ENCODE peak calls at places on chromosomes 1 and 21, in ten cellular contexts. One of them, this sample, is unnamed.

GRCh38 chr1:150881331-150882070 is 5.1 kb upstream of the ARNT start:
- DNase-seq in GM13976: no peak
- DNase-seq in HFF-Myc: peak
- DNase-seq in left ventricle myocardium inferior: no peak
- DNase-seq in left lung: no peak
- DNase-seq in astrocyte: peak
- DNase-seq in AG04450: peak
- DNase-seq in GM06990: no peak
- DNase-seq in A549: peak
- DNase-seq in retinal pigment epithelial cell: no peak
- DNase-seq in this sample: peak

GRCh38 chr1:164440222-164440621 is 118.8 kb upstream of the PBX1 start:
- DNase-seq in GM13976: no peak
- DNase-seq in HFF-Myc: no peak
- DNase-seq in left ventricle myocardium inferior: peak
- DNase-seq in left lung: no peak
- DNase-seq in astrocyte: peak
- DNase-seq in AG04450: no peak
- DNase-seq in GM06990: no peak
- DNase-seq in A549: peak
- DNase-seq in retinal pigment epithelial cell: peak
- DNase-seq in this sample: peak

GRCh38 chr1:22619808-22620207 is 16.6 kb upstream of the C1QA start:
- DNase-seq in GM13976: no peak
- DNase-seq in HFF-Myc: no peak
- DNase-seq in left ventricle myocardium inferior: no peak
- DNase-seq in left lung: no peak
- DNase-seq in astrocyte: no peak
- DNase-seq in AG04450: no peak
- DNase-seq in GM06990: no peak
- DNase-seq in A549: no peak
- DNase-seq in retinal pigment epithelial cell: no peak
- DNase-seq in this sample: no peak

GRCh38 chr1:180365039-180365438 is 135.0 kb downstream of the LHX4 start:
- DNase-seq in GM13976: no peak
- DNase-seq in HFF-Myc: no peak
- DNase-seq in left ventricle myocardium inferior: no peak
- DNase-seq in left lung: no peak
- DNase-seq in astrocyte: no peak
- DNase-seq in AG04450: no peak
- DNase-seq in GM06990: no peak
- DNase-seq in A549: peak
- DNase-seq in retinal pigment epithelial cell: no peak
- DNase-seq in this sample: peak

GRCh38 chr21:34129039-34129891 is 55.9 kb downstream of the MRPS6 start:
- DNase-seq in GM13976: no peak
- DNase-seq in HFF-Myc: peak
- DNase-seq in left ventricle myocardium inferior: peak
- DNase-seq in left lung: no peak
- DNase-seq in astrocyte: peak
- DNase-seq in AG04450: peak
- DNase-seq in GM06990: no peak
- DNase-seq in A549: no peak
- DNase-seq in retinal pigment epithelial cell: peak
- DNase-seq in this sample: peak

GRCh38 chr21:33815153-33815707 is 100.4 kb downstream of the ATP5PO start:
- DNase-seq in GM13976: no peak
- DNase-seq in HFF-Myc: no peak
- DNase-seq in left ventricle myocardium inferior: no peak
- DNase-seq in left lung: no peak
- DNase-seq in astrocyte: no peak
- DNase-seq in AG04450: no peak
- DNase-seq in GM06990: no peak
- DNase-seq in A549: no peak
- DNase-seq in retinal pigment epithelial cell: no peak
- DNase-seq in this sample: no peak

GRCh38 chr1:215539803-215540575 is 27.1 kb upstream of the KCTD3 start:
- DNase-seq in GM13976: no peak
- DNase-seq in HFF-Myc: peak
- DNase-seq in left ventricle myocardium inferior: no peak
- DNase-seq in left lung: no peak
- DNase-seq in astrocyte: peak
- DNase-seq in AG04450: no peak
- DNase-seq in GM06990: no peak
- DNase-seq in A549: no peak
- DNase-seq in retinal pigment epithelial cell: no peak
- DNase-seq in this sample: peak

GRCh38 chr1:97006044-97006676 is 284.6 kb downstream of the PTBP2 start:
- DNase-seq in GM13976: no peak
- DNase-seq in HFF-Myc: peak
- DNase-seq in left ventricle myocardium inferior: peak
- DNase-seq in left lung: no peak
- DNase-seq in astrocyte: peak
- DNase-seq in AG04450: peak
- DNase-seq in GM06990: no peak
- DNase-seq in A549: no peak
- DNase-seq in retinal pigment epithelial cell: peak
- DNase-seq in this sample: peak

GRCh38 chr1:81635816-81636215 is 164.9 kb upstream of the ADGRL2 start:
- DNase-seq in GM13976: no peak
- DNase-seq in HFF-Myc: no peak
- DNase-seq in left ventricle myocardium inferior: no peak
- DNase-seq in left lung: no peak
- DNase-seq in astrocyte: no peak
- DNase-seq in AG04450: no peak
- DNase-seq in GM06990: no peak
- DNase-seq in A549: no peak
- DNase-seq in retinal pigment epithelial cell: no peak
- DNase-seq in this sample: peak

GRCh38 chr1:184559117-184559713 is 172.4 kb downstream of the C1orf21 start:
- DNase-seq in GM13976: no peak
- DNase-seq in HFF-Myc: no peak
- DNase-seq in left ventricle myocardium inferior: no peak
- DNase-seq in left lung: no peak
- DNase-seq in astrocyte: no peak
- DNase-seq in AG04450: no peak
- DNase-seq in GM06990: no peak
- DNase-seq in A549: no peak
- DNase-seq in retinal pigment epithelial cell: no peak
- DNase-seq in this sample: no peak

GRCh38 chr1:184567648-184568047 is 180.8 kb downstream of the C1orf21 start:
- DNase-seq in GM13976: no peak
- DNase-seq in HFF-Myc: no peak
- DNase-seq in left ventricle myocardium inferior: no peak
- DNase-seq in left lung: no peak
- DNase-seq in astrocyte: peak
- DNase-seq in AG04450: no peak
- DNase-seq in GM06990: no peak
- DNase-seq in A549: no peak
- DNase-seq in retinal pigment epithelial cell: peak
- DNase-seq in this sample: peak

GRCh38 chr1:184567016-184567415 is 180.2 kb downstream of the C1orf21 start:
- DNase-seq in GM13976: no peak
- DNase-seq in HFF-Myc: no peak
- DNase-seq in left ventricle myocardium inferior: no peak
- DNase-seq in left lung: no peak
- DNase-seq in astrocyte: no peak
- DNase-seq in AG04450: no peak
- DNase-seq in GM06990: no peak
- DNase-seq in A549: no peak
- DNase-seq in retinal pigment epithelial cell: no peak
- DNase-seq in this sample: no peak

GRCh38 chr1:184562801-184563200 is 176.0 kb downstream of the C1orf21 start:
- DNase-seq in GM13976: no peak
- DNase-seq in HFF-Myc: no peak
- DNase-seq in left ventricle myocardium inferior: no peak
- DNase-seq in left lung: no peak
- DNase-seq in astrocyte: no peak
- DNase-seq in AG04450: no peak
- DNase-seq in GM06990: no peak
- DNase-seq in A549: no peak
- DNase-seq in retinal pigment epithelial cell: no peak
- DNase-seq in this sample: no peak

GRCh38 chr1:184563308-184563707 is 176.5 kb downstream of the C1orf21 start:
- DNase-seq in GM13976: peak
- DNase-seq in HFF-Myc: peak
- DNase-seq in left ventricle myocardium inferior: no peak
- DNase-seq in left lung: no peak
- DNase-seq in astrocyte: no peak
- DNase-seq in AG04450: no peak
- DNase-seq in GM06990: no peak
- DNase-seq in A549: peak
- DNase-seq in retinal pigment epithelial cell: no peak
- DNase-seq in this sample: peak
- TF ChIP-seq CTCF in GM13976: peak
- TF ChIP-seq CTCF in HFF-Myc: peak
- TF ChIP-seq CTCF in left ventricle myocardium inferior: peak
- TF ChIP-seq CTCF in left lung: no peak
- TF ChIP-seq CTCF in astrocyte: peak
- TF ChIP-seq CTCF in AG04450: peak
- TF ChIP-seq CTCF in GM06990: peak
- TF ChIP-seq CTCF in A549: peak
- TF ChIP-seq CTCF in retinal pigment epithelial cell: peak
- TF ChIP-seq CTCF in this sample: peak

GRCh38 chr1:194102607-194103006 is 916.2 kb upstream of the B3GALT2 start:
- DNase-seq in GM13976: no peak
- DNase-seq in HFF-Myc: peak
- DNase-seq in left ventricle myocardium inferior: no peak
- DNase-seq in left lung: no peak
- DNase-seq in astrocyte: no peak
- DNase-seq in AG04450: no peak
- DNase-seq in GM06990: no peak
- DNase-seq in A549: peak
- DNase-seq in retinal pigment epithelial cell: no peak
- DNase-seq in this sample: peak
- TF ChIP-seq CTCF in GM13976: no peak
- TF ChIP-seq CTCF in HFF-Myc: peak
- TF ChIP-seq CTCF in left ventricle myocardium inferior: no peak
- TF ChIP-seq CTCF in left lung: no peak
- TF ChIP-seq CTCF in astrocyte: no peak
- TF ChIP-seq CTCF in AG04450: no peak
- TF ChIP-seq CTCF in GM06990: peak
- TF ChIP-seq CTCF in A549: no peak
- TF ChIP-seq CTCF in retinal pigment epithelial cell: peak
- TF ChIP-seq CTCF in this sample: peak

DNA sequence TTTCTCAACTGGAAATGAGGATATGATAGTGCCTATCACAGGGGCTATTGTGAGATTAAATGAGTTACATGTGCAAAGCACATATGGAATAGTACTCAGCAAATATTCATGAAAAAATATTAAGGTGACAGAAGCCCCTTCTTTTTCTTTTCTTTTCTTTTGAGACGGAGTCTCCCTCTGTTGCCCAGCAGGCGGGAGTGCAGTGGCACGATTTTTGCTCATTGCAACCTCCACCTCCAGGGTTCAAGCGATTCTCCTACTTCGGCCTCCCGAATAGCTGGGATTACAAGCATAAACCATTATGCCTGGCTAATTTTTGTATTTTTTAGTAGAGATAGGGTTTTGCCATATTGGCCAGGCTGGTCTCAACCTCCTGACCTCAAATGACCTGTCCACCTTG is 139.4 kb downstream of the HIVEP3 start:
- DNase-seq in GM13976: no peak
- DNase-seq in HFF-Myc: no peak
- DNase-seq in left ventricle myocardium inferior: no peak
- DNase-seq in left lung: no peak
- DNase-seq in astrocyte: no peak
- DNase-seq in AG04450: no peak
- DNase-seq in GM06990: no peak
- DNase-seq in A549: no peak
- DNase-seq in retinal pigment epithelial cell: no peak
- DNase-seq in this sample: no peak
- TF ChIP-seq CTCF in GM13976: no peak
- TF ChIP-seq CTCF in HFF-Myc: peak
- TF ChIP-seq CTCF in left ventricle myocardium inferior: peak
- TF ChIP-seq CTCF in left lung: no peak
- TF ChIP-seq CTCF in astrocyte: no peak
- TF ChIP-seq CTCF in AG04450: peak
- TF ChIP-seq CTCF in GM06990: peak
- TF ChIP-seq CTCF in A549: no peak
- TF ChIP-seq CTCF in retinal pigment epithelial cell: peak
- TF ChIP-seq CTCF in this sample: peak

GRCh38 chr21:29374481-29374880 is 75.8 kb downstream of the BACH1 start:
- DNase-seq in GM13976: no peak
- DNase-seq in HFF-Myc: no peak
- DNase-seq in left ventricle myocardium inferior: no peak
- DNase-seq in left lung: no peak
- DNase-seq in astrocyte: no peak
- DNase-seq in AG04450: no peak
- DNase-seq in GM06990: no peak
- DNase-seq in A549: no peak
- DNase-seq in retinal pigment epithelial cell: no peak
- DNase-seq in this sample: no peak

GRCh38 chr21:29377266-29377665 is 78.5 kb downstream of the BACH1 start:
- DNase-seq in GM13976: no peak
- DNase-seq in HFF-Myc: no peak
- DNase-seq in left ventricle myocardium inferior: no peak
- DNase-seq in left lung: no peak
- DNase-seq in astrocyte: no peak
- DNase-seq in AG04450: no peak
- DNase-seq in GM06990: no peak
- DNase-seq in A549: no peak
- DNase-seq in retinal pigment epithelial cell: no peak
- DNase-seq in this sample: no peak

GRCh38 chr21:29379517-29380054 is 80.9 kb downstream of the BACH1 start:
- DNase-seq in GM13976: no peak
- DNase-seq in HFF-Myc: no peak
- DNase-seq in left ventricle myocardium inferior: no peak
- DNase-seq in left lung: peak
- DNase-seq in astrocyte: no peak
- DNase-seq in AG04450: no peak
- DNase-seq in GM06990: no peak
- DNase-seq in A549: no peak
- DNase-seq in retinal pigment epithelial cell: no peak
- DNase-seq in this sample: no peak

GRCh38 chr21:29378814-29379213 is 80.1 kb downstream of the BACH1 start:
- DNase-seq in GM13976: no peak
- DNase-seq in HFF-Myc: no peak
- DNase-seq in left ventricle myocardium inferior: no peak
- DNase-seq in left lung: no peak
- DNase-seq in astrocyte: peak
- DNase-seq in AG04450: no peak
- DNase-seq in GM06990: no peak
- DNase-seq in A549: no peak
- DNase-seq in retinal pigment epithelial cell: peak
- DNase-seq in this sample: peak

GRCh38 chr21:29376556-29376955 is 77.8 kb downstream of the BACH1 start:
- DNase-seq in GM13976: peak
- DNase-seq in HFF-Myc: peak
- DNase-seq in left ventricle myocardium inferior: no peak
- DNase-seq in left lung: peak
- DNase-seq in astrocyte: no peak
- DNase-seq in AG04450: no peak
- DNase-seq in GM06990: peak
- DNase-seq in A549: peak
- DNase-seq in retinal pigment epithelial cell: no peak
- DNase-seq in this sample: peak
- TF ChIP-seq CTCF in GM13976: peak
- TF ChIP-seq CTCF in HFF-Myc: peak
- TF ChIP-seq CTCF in left ventricle myocardium inferior: peak
- TF ChIP-seq CTCF in left lung: peak
- TF ChIP-seq CTCF in astrocyte: peak
- TF ChIP-seq CTCF in AG04450: peak
- TF ChIP-seq CTCF in GM06990: peak
- TF ChIP-seq CTCF in A549: peak
- TF ChIP-seq CTCF in retinal pigment epithelial cell: peak
- TF ChIP-seq CTCF in this sample: peak

This sample was measured in choroid plexus epithelial cell.